ENCODE peak calls at places on chromosomes 2 and 18, in six cellular contexts. One of them, this sample, is unnamed.
A peak's percentile ranks its signal among the peaks of the same experiment; 100 is the strongest.

GRCh38 chr2:120774557-120775160 is 39.0 kb downstream of the GLI2 start:
- DNase-seq in NCI-H1105: no peak
- DNase-seq in activated CD8-positive, alpha-beta memory T cell treated with anti-CD3 and anti-CD28 coated beads for 48 hours: no peak
- DNase-seq in NCI-H2081: no peak
- DNase-seq in chondrocyte: peak; percentile 41
- DNase-seq in activated CD4-positive, CD25-positive, alpha-beta regulatory T cell: no peak
- DNase-seq in this sample: no peak

GRCh38 chr2:61536723-61537581 is 1.2 kb downstream of the XPO1 start:
- DNase-seq in NCI-H1105: peak; percentile 84
- DNase-seq in activated CD8-positive, alpha-beta memory T cell treated with anti-CD3 and anti-CD28 coated beads for 48 hours: peak; percentile 71
- DNase-seq in NCI-H2081: peak; percentile 52
- DNase-seq in chondrocyte: peak; percentile 92
- DNase-seq in activated CD4-positive, CD25-positive, alpha-beta regulatory T cell: peak; percentile 83
- DNase-seq in this sample: peak; percentile 71

GRCh38 chr2:42091671-42092070 is 43.9 kb downstream of the PKDCC start:
- DNase-seq in NCI-H1105: no peak
- DNase-seq in activated CD8-positive, alpha-beta memory T cell treated with anti-CD3 and anti-CD28 coated beads for 48 hours: no peak
- DNase-seq in NCI-H2081: no peak
- DNase-seq in chondrocyte: no peak
- DNase-seq in activated CD4-positive, CD25-positive, alpha-beta regulatory T cell: no peak
- DNase-seq in this sample: no peak

GRCh38 chr2:218230882-218231281 is 13.9 kb downstream of the ARPC2 start:
- DNase-seq in NCI-H1105: no peak
- DNase-seq in activated CD8-positive, alpha-beta memory T cell treated with anti-CD3 and anti-CD28 coated beads for 48 hours: no peak
- DNase-seq in NCI-H2081: no peak
- DNase-seq in chondrocyte: no peak
- DNase-seq in activated CD4-positive, CD25-positive, alpha-beta regulatory T cell: no peak
- DNase-seq in this sample: no peak

GRCh38 chr18:22424564-22424963 is 6.8 kb upstream of the CTAGE1 start:
- DNase-seq in NCI-H1105: no peak
- DNase-seq in activated CD8-positive, alpha-beta memory T cell treated with anti-CD3 and anti-CD28 coated beads for 48 hours: no peak
- DNase-seq in NCI-H2081: no peak
- DNase-seq in chondrocyte: no peak
- DNase-seq in activated CD4-positive, CD25-positive, alpha-beta regulatory T cell: no peak
- DNase-seq in this sample: no peak

GRCh38 chr2:3494984-3495666 is 24.2 kb downstream of the ADI1 start:
- DNase-seq in NCI-H1105: no peak
- DNase-seq in activated CD8-positive, alpha-beta memory T cell treated with anti-CD3 and anti-CD28 coated beads for 48 hours: no peak
- DNase-seq in NCI-H2081: no peak
- DNase-seq in chondrocyte: no peak
- DNase-seq in activated CD4-positive, CD25-positive, alpha-beta regulatory T cell: no peak
- DNase-seq in this sample: no peak

GRCh38 chr2:195477248-195477995 is 179.6 kb upstream of the SLC39A10 start:
- DNase-seq in NCI-H1105: no peak
- DNase-seq in activated CD8-positive, alpha-beta memory T cell treated with anti-CD3 and anti-CD28 coated beads for 48 hours: no peak
- DNase-seq in NCI-H2081: no peak
- DNase-seq in chondrocyte: no peak
- DNase-seq in activated CD4-positive, CD25-positive, alpha-beta regulatory T cell: no peak
- DNase-seq in this sample: no peak

GRCh38 chr2:138275292-138275690 is 226.3 kb upstream of the SPOPL start:
- DNase-seq in NCI-H1105: no peak
- DNase-seq in activated CD8-positive, alpha-beta memory T cell treated with anti-CD3 and anti-CD28 coated beads for 48 hours: no peak
- DNase-seq in NCI-H2081: no peak
- DNase-seq in chondrocyte: no peak
- DNase-seq in activated CD4-positive, CD25-positive, alpha-beta regulatory T cell: no peak
- DNase-seq in this sample: no peak

GRCh38 chr2:235923859-235924674 is 244.1 kb downstream of the GBX2 start:
- DNase-seq in NCI-H1105: no peak
- DNase-seq in activated CD8-positive, alpha-beta memory T cell treated with anti-CD3 and anti-CD28 coated beads for 48 hours: no peak
- DNase-seq in NCI-H2081: no peak
- DNase-seq in chondrocyte: no peak
- DNase-seq in activated CD4-positive, CD25-positive, alpha-beta regulatory T cell: no peak
- DNase-seq in this sample: no peak

GRCh38 chr2:88638743-88639142 is 11.5 kb upstream of the EIF2AK3 start:
- DNase-seq in NCI-H1105: no peak
- DNase-seq in activated CD8-positive, alpha-beta memory T cell treated with anti-CD3 and anti-CD28 coated beads for 48 hours: no peak
- DNase-seq in NCI-H2081: no peak
- DNase-seq in chondrocyte: no peak
- DNase-seq in activated CD4-positive, CD25-positive, alpha-beta regulatory T cell: no peak
- DNase-seq in this sample: no peak

GRCh38 chr2:127449439-127449838 is 31.2 kb downstream of the PROC start:
- DNase-seq in NCI-H1105: no peak
- DNase-seq in activated CD8-positive, alpha-beta memory T cell treated with anti-CD3 and anti-CD28 coated beads for 48 hours: no peak
- DNase-seq in NCI-H2081: no peak
- DNase-seq in chondrocyte: no peak
- DNase-seq in activated CD4-positive, CD25-positive, alpha-beta regulatory T cell: no peak
- DNase-seq in this sample: no peak

GRCh38 chr2:239942871-239943311 is 82.3 kb downstream of the NDUFA10 start:
- DNase-seq in NCI-H1105: no peak
- DNase-seq in activated CD8-positive, alpha-beta memory T cell treated with anti-CD3 and anti-CD28 coated beads for 48 hours: no peak
- DNase-seq in NCI-H2081: no peak
- DNase-seq in chondrocyte: peak; percentile 59
- DNase-seq in activated CD4-positive, CD25-positive, alpha-beta regulatory T cell: no peak
- DNase-seq in this sample: no peak

GRCh38 chr18:77223653-77224052 is 26.0 kb upstream of the GALR1 start:
- DNase-seq in NCI-H1105: no peak
- DNase-seq in activated CD8-positive, alpha-beta memory T cell treated with anti-CD3 and anti-CD28 coated beads for 48 hours: no peak
- DNase-seq in NCI-H2081: no peak
- DNase-seq in chondrocyte: no peak
- DNase-seq in activated CD4-positive, CD25-positive, alpha-beta regulatory T cell: no peak
- DNase-seq in this sample: no peak

GRCh38 chr2:225889452-225889851 is 489.9 kb downstream of the NYAP2 start:
- DNase-seq in NCI-H1105: no peak
- DNase-seq in activated CD8-positive, alpha-beta memory T cell treated with anti-CD3 and anti-CD28 coated beads for 48 hours: no peak
- DNase-seq in NCI-H2081: no peak
- DNase-seq in chondrocyte: no peak
- DNase-seq in activated CD4-positive, CD25-positive, alpha-beta regulatory T cell: no peak
- DNase-seq in this sample: no peak